ENCODE peak calls at places on chromosomes 12 and 14, in eight cellular contexts. X is stimulated activated naive CD4-positive, alpha-beta T cell; P is stimulated activated CD4-positive, alpha-beta T cell treated with anti-CD3 and anti-CD28 coated beads, TNF-alpha, amount 100 ng/mL, for 1 hour; H is endodermal cell; M is foreskin melanocyte; O is A549; K is HuH-7.5; V is activated CD4-positive, alpha-beta T cell treated with anti-CD3 and anti-CD28 coated beads, Interleukin-2, amount 50 U/mL, for 48 hours. J is an unnamed sample.

GRCh38 chr12:65607271-65607880 is 216.9 kb upstream of the HMGA2 start:
- DNase-seq in X (no peak), P (no peak), H (no peak), M (no peak), O (no peak), K (no peak), V (no peak), J (no peak)

GRCh38 chr14:93163570-93163969 is 21.1 kb downstream of the MOAP1 start:
- DNase-seq in X (no peak), P (no peak), H (no peak), M (no peak), O (no peak), K (no peak), V (no peak), J (peak)

GRCh38 chr14:51236314-51236713 is 3.7 kb upstream of the TMX1 start:
- DNase-seq in X (no peak), P (no peak), H (no peak), M (no peak), O (no peak), K (no peak), V (no peak), J (no peak)

GRCh38 chr14:86799244-86799647 is 1193.7 kb downstream of the GALC start:
- DNase-seq in X (no peak), P (no peak), H (no peak), M (peak), O (peak), K (no peak), V (no peak), J (no peak)

GRCh38 chr12:99223554-99223953 is 424.0 kb upstream of the GARIN6 start:
- DNase-seq in X (no peak), P (no peak), H (no peak), M (no peak), O (no peak), K (no peak), V (no peak), J (no peak)

GRCh38 chr12:28611501-28611900 is 421.2 kb downstream of the CCDC91 start:
- DNase-seq in X (no peak), P (no peak), H (no peak), M (no peak), O (no peak), K (no peak), V (no peak), J (no peak)

GRCh38 chr14:92599786-92600185 is 86.2 kb downstream of the RIN3 start:
- DNase-seq in X (no peak), P (no peak), H (no peak), M (peak), O (no peak), K (no peak), V (no peak), J (no peak)

GRCh38 chr12:52151859-52152783 is 39.7 kb downstream of the KRT80 start:
- DNase-seq in X (peak), P (peak), H (peak), M (no peak), O (peak), K (peak), V (peak), J (peak)

GRCh38 chr12:69241444-69242092 is 2.2 kb downstream of the CPSF6 start:
- DNase-seq in X (no peak), P (no peak), H (no peak), M (no peak), O (no peak), K (peak), V (no peak), J (no peak)

GRCh38 chr12:82740129-82741000 is 53.7 kb downstream of the TMTC2 start:
- DNase-seq in X (no peak), P (no peak), H (peak), M (no peak), O (peak), K (no peak), V (no peak), J (no peak)

GRCh38 chr12:128111333-128111732 is 155.6 kb upstream of the TMEM132C start:
- DNase-seq in X (no peak), P (no peak), H (peak), M (no peak), O (no peak), K (no peak), V (no peak), J (no peak)

GRCh38 chr12:69484428-69484827 is 14.2 kb downstream of the FRS2 start:
- DNase-seq in X (no peak), P (no peak), H (no peak), M (no peak), O (no peak), K (no peak), V (no peak), J (no peak)

GRCh38 chr14:99407416-99407815 is 73.2 kb downstream of the SETD3 start:
- DNase-seq in X (no peak), P (no peak), H (peak), M (no peak), O (no peak), K (no peak), V (no peak), J (no peak)

GRCh38 chr12:52183544-52183910 is 8.3 kb downstream of the KRT80 start:
- DNase-seq in X (no peak), P (no peak), H (no peak), M (no peak), O (no peak), K (no peak), V (no peak), J (no peak)

GRCh38 chr12:75853621-75854020 is 178.0 kb downstream of the PHLDA1 start:
- DNase-seq in X (no peak), P (no peak), H (no peak), M (no peak), O (no peak), K (no peak), V (no peak), J (no peak)

GRCh38 chr12:49094104-49094948 is at the start of gene DHH:
- DNase-seq in X (no peak), P (no peak), H (peak), M (no peak), O (no peak), K (no peak), V (peak), J (no peak)

GRCh38 chr14:58955294-58955821 is 233.1 kb upstream of the DAAM1 start:
- DNase-seq in X (no peak), P (no peak), H (peak), M (peak), O (no peak), K (no peak), V (no peak), J (peak)

GRCh38 chr14:96538663-96539317 is 36.6 kb downstream of the PAPOLA start:
- DNase-seq in X (no peak), P (no peak), H (no peak), M (no peak), O (peak), K (no peak), V (no peak), J (no peak)

GRCh38 chr14:21133896-21134295 is 22.0 kb downstream of the OR5AU1 start:
- DNase-seq in X (no peak), P (no peak), H (no peak), M (peak), O (no peak), K (no peak), V (no peak), J (no peak)

GRCh38 chr12:88401153-88401552 is 179.1 kb downstream of the KITLG start:
- DNase-seq in X (no peak), P (no peak), H (no peak), M (no peak), O (no peak), K (no peak), V (no peak), J (no peak)

GRCh38 chr14:104802913-104803184 is 1.9 kb downstream of the ZBTB42 start:
- DNase-seq in X (no peak), P (no peak), H (no peak), M (no peak), O (no peak), K (no peak), V (no peak), J (no peak)